ENCODE peak calls at places on chromosomes 11 and 22, in four cellular contexts. I is adrenal gland, C is thyroid gland, W is foreskin keratinocyte. F is an unnamed sample. For H3K27me3, the result is how much of the 10 kb centered on the place peaks cover.

GRCh38 chr11:43119275-43119970 is 192.4 kb upstream of the API5 start:
- DNase-seq in I (no peak), C (no peak), W (no peak), F (no peak)

GRCh38 chr22:48241658-48242057 is 1479.2 kb downstream of the TBC1D22A start:
- DNase-seq in I (no peak), C (no peak), W (no peak), F (no peak)

GRCh38 chr22:17910561-17911311 is 113.6 kb downstream of the MICAL3 start:
- DNase-seq in I (peak), C (peak), W (peak), F (peak)

GRCh38 chr11:3021125-3021524 is 29.0 kb upstream of the NAP1L4 start:
- DNase-seq in I (no peak), C (peak), W (peak), F (no peak)

GRCh38 chr11:116478676-116479075 is 294.1 kb downstream of the BUD13 start:
- DNase-seq in I (no peak), C (no peak), W (no peak), F (no peak)

GRCh38 chr11:75802913-75803820 is 11.8 kb upstream of the UVRAG start:
- DNase-seq in I (peak), C (peak), W (peak), F (no peak)

GRCh38 chr11:71093783-71094182 is 158.6 kb downstream of the SHANK2 start:
- DNase-seq in I (no peak), C (no peak), W (no peak), F (no peak)

GRCh38 chr11:74255741-74256369 is 55.6 kb downstream of the P4HA3 start:
- DNase-seq in I (peak), C (peak), W (peak), F (no peak)

GRCh38 chr11:70060611-70061293 is 17.4 kb upstream of the ANO1 start:
- DNase-seq in I (no peak), C (no peak), W (no peak), F (no peak)

GRCh38 chr11:17352925-17353227 is 1.3 kb downstream of the NCR3LG1 start:
- DNase-seq in I (peak), C (peak), W (peak), F (no peak)

GRCh38 chr11:126919147-126919823 is 81.3 kb downstream of the KIRREL3 start:
- DNase-seq in I (no peak), C (no peak), W (no peak), F (no peak)

GRCh38 chr11:75868990-75869389 is 54.0 kb downstream of the UVRAG start:
- DNase-seq in I (no peak), C (no peak), W (no peak), F (no peak)

GRCh38 chr22:39462443-39463147 is 5.8 kb downstream of the MGAT3 start:
- DNase-seq in I (no peak), C (no peak), W (no peak), F (no peak)

GRCh38 chr22:36741204-36741793 is 34.6 kb downstream of the IFT27 start:
- DNase-seq in I (no peak), C (no peak), W (no peak), F (no peak)

GRCh38 chr11:3861698-3862097 is 6.2 kb downstream of the STIM1 start:
- DNase-seq in I (no peak), C (no peak), W (no peak), F (no peak)

GRCh38 chr22:22752556-22753477 is 108.4 kb downstream of the GGTLC2 start:
- DNase-seq in I (no peak), C (no peak), W (peak), F (no peak)

GRCh38 chr11:44766112-44766971 is 39.6 kb downstream of the TSPAN18 start:
- DNase-seq in I (peak), C (peak), W (no peak), F (no peak)

GRCh38 chr22:36329217-36330078 is 58.3 kb downstream of the MYH9 start:
- DNase-seq in I (no peak), C (peak), W (peak), F (peak)

DNA sequence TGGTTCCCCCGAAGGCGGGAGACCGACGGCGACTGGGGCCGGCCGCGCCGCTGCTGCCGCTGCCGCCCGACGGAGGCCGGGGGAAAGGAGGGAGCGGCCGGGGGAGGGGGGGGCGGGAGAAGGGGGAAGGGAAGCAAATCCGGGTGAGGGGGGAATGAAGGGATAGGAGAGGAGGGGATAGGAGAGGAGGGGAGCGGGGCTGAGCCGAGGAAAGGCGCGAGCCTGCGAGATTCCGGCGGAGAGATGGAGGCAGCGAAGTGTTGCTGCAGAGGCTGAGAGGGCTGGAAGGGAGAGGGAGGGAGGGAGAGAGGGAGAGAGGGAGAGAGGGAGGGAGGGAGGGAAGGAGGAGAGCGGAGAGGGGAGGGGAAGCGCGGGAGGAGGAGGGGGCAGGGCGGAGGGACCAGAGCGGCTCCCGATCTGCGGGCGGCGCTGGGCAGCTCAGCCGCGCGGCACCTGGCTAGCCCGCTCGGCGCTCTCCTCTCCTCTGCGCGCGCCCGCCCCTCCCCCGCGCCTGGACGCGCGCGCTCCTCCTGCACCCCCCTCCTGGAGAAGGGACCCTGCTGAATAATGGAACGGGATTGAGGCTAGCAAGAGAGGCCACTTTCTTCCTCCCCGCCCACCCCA is 52.4 kb downstream of the SLC22A12 start:
- DNase-seq in I (no peak), C (peak), W (no peak), F (no peak)
- H3K27me3 ChIP-seq in I (under half), C (under half), W (half or more), F (half or more)

GRCh38 chr11:1359556-1359955 is 30.2 kb upstream of the BRSK2 start:
- DNase-seq in I (no peak), C (no peak), W (no peak), F (no peak)

GRCh38 chr11:1360181-1360834 is 29.4 kb upstream of the BRSK2 start:
- DNase-seq in I (no peak), C (no peak), W (no peak), F (no peak)

GRCh38 chr11:1356007-1356435 is 33.7 kb upstream of the BRSK2 start:
- DNase-seq in I (no peak), C (no peak), W (no peak), F (no peak)

GRCh38 chr11:1356478-1356960 is 33.2 kb upstream of the BRSK2 start:
- DNase-seq in I (no peak), C (no peak), W (no peak), F (no peak)

GRCh38 chr11:1358286-1358685 is 31.4 kb upstream of the BRSK2 start:
- DNase-seq in I (no peak), C (no peak), W (no peak), F (no peak)
- H3K27me3 ChIP-seq in I (under half), C (under half), W (under half), F (under half)

GRCh38 chr22:42281284-42281683 is 10.8 kb upstream of the TCF20 start:
- DNase-seq in I (peak), C (no peak), W (no peak), F (no peak)
- H3K27me3 ChIP-seq in I (under half), C (under half), W (under half), F (under half)

GRCh38 chr11:1645357-1645821 is 15.8 kb downstream of the KRTAP5-5 start:
- DNase-seq in I (no peak), C (no peak), W (no peak), F (no peak)

GRCh38 chr11:1644601-1645356 is 15.2 kb downstream of the KRTAP5-5 start:
- DNase-seq in I (no peak), C (no peak), W (no peak), F (no peak)

GRCh38 chr11:1641096-1641495 is 11.5 kb downstream of the KRTAP5-5 start:
- DNase-seq in I (no peak), C (no peak), W (no peak), F (no peak)

GRCh38 chr11:1642288-1643145 is 12.9 kb downstream of the KRTAP5-5 start:
- DNase-seq in I (no peak), C (no peak), W (no peak), F (no peak)

DNA sequence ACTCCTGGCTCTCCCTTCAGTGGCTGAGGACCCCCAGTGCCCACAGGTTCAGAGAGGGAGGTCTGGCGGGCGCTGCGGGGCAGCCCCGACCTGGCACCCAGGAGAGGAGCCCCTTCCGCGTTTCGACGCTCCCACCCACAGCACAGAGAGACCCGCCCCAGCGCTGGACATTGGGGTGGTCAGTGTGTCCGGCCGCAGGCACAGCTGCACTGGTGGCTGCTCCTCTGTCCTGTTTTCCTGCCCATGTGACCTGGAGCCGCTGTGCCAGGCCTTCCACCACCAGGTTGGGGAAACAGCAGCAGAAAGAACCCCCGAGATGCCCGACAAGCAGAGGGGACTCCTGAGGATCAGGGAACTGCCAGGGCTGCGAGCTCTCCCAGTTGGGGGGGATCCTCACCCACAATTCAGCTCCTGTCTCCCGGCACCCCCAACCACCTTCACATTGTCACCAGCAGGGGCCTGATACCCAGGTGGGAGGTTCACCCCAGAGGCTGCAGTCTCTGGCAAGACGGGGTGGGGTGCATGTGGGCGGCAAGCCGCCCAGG is 13.6 kb downstream of the KRTAP5-5 start:
- DNase-seq in I (no peak), C (no peak), W (no peak), F (no peak)
- H3K27me3 ChIP-seq in I (under half), C (under half), W (under half), F (under half)

DNA sequence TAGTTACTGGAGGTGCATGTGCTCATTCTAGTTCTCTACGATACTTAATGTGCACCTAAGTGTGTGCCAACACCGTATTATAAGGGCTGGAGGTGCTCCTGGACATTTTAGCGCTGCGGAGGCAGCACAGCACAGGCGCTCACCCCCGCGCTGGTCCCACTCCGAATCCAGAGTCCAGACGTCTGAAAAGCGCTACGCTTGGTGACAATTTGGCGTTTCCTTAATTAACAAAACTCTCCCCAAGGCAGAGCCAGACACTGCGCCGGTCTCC is 1.3 kb downstream of the WT1 start:
- DNase-seq in I (no peak), C (no peak), W (peak), F (no peak)
- H3K27me3 ChIP-seq in I (half or more), C (half or more), W (half or more), F (half or more)